ENCODE peak calls at places on chromosomes 3 and 15, in nine cellular contexts. V is breast epithelium; X is CD8-positive, alpha-beta memory T cell; F is body of pancreas; G is tibial artery; L is upper lobe of right lung; S is naive thymus-derived CD4-positive, alpha-beta T cell; K is DND-41; A is effector memory CD4-positive, alpha-beta T cell. O is an unnamed sample.

GRCh38 chr3:49841126-49841525 is 15.2 kb downstream of the TRAIP start:
- DNase-seq in V (no peak), X (no peak), K (peak; percentile 47), F (no peak), L (no peak), S (no peak), A (no peak), G (no peak), O (no peak)

GRCh38 chr15:68781209-68781608 is 39.5 kb downstream of the ANP32A start:
- DNase-seq in S (no peak), X (no peak), F (no peak), L (no peak), G (no peak), K (no peak), V (no peak), A (no peak), O (no peak)

GRCh38 chr3:72375237-72376154 is 472.7 kb downstream of the SHQ1 start:
- DNase-seq in G (no peak), K (no peak), A (no peak), X (no peak), V (no peak), S (peak; percentile 19), F (no peak), L (no peak), O (no peak)

GRCh38 chr15:87931584-87931983 is 325.0 kb downstream of the NTRK3 start:
- DNase-seq in X (no peak), F (no peak), S (no peak), K (no peak), G (no peak), V (no peak), L (no peak), A (no peak), O (no peak)

GRCh38 chr3:13548696-13549512 is at the start of gene FBLN2:
- DNase-seq in V (no peak), G (no peak), F (peak; percentile 17), A (no peak), S (peak; percentile 29), K (no peak), L (peak; percentile 72), X (no peak), O (no peak)

GRCh38 chr3:184283681-184284080 is 7.9 kb downstream of the ECE2 start:
- DNase-seq in A (no peak), V (no peak), X (no peak), F (no peak), G (no peak), S (no peak), L (no peak), K (no peak), O (no peak)

GRCh38 chr3:16088496-16088895 is 86.0 kb upstream of the GALNT15 start:
- DNase-seq in K (no peak), X (no peak), V (no peak), S (no peak), G (no peak), F (no peak), A (no peak), L (no peak), O (no peak)

GRCh38 chr3:135169651-135170050 is 374.6 kb downstream of the EPHB1 start:
- DNase-seq in L (no peak), F (no peak), S (no peak), X (no peak), V (no peak), G (no peak), K (no peak), A (no peak), O (no peak)

GRCh38 chr3:151452814-151453213 is 8.0 kb downstream of the IGSF10 start:
- DNase-seq in F (no peak), X (no peak), V (no peak), L (no peak), G (no peak), A (no peak), S (no peak), K (no peak), O (no peak)

GRCh38 chr15:93152264-93152884 is 63.4 kb upstream of the RGMA start:
- DNase-seq in S (no peak), L (no peak), F (no peak), X (peak; percentile 51), A (peak; percentile 21), V (no peak), K (peak; percentile 55), G (no peak), O (no peak)

GRCh38 chr15:60574801-60575631 is 96.1 kb upstream of the ICE2 start:
- DNase-seq in S (no peak), F (no peak), X (no peak), V (no peak), A (no peak), G (no peak), L (no peak), K (no peak), O (no peak)

DNA sequence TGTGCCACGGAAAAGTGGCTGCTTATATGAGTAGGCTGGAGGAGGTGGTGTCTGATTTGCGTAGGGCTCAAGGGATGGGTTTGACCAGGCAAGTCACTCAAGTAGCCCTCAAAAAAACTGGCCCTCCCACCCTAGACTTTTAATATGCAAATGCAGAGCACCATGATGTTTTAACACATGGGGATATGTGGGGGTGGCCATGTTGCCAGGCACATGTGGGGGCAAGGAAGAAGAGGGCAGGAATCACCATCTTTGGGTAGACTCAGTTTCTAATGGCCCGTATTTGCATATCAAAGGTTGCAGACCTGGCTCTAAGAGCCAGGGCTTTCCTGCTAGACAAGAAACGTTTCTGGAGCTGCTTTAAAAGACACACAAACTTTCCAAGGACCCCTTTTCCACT is 307.2 kb upstream of the NDN start:
- DNase-seq in S (no peak), K (no peak), X (no peak), F (no peak), V (no peak), A (no peak), G (no peak), L (no peak), O (no peak)
- H3K9me3 ChIP-seq in S (no peaks in the 10 kb centered on the region), K (peaks cover 5% of the 10 kb centered on the region), X (no peaks in the 10 kb centered on the region), F (peaks cover 9% of the 10 kb centered on the region), V (peaks cover 29% of the 10 kb centered on the region), A (peaks cover 3% of the 10 kb centered on the region), G (no peaks in the 10 kb centered on the region), L (peaks cover 7% of the 10 kb centered on the region), O (peaks cover 8% of the 10 kb centered on the region)

DNA sequence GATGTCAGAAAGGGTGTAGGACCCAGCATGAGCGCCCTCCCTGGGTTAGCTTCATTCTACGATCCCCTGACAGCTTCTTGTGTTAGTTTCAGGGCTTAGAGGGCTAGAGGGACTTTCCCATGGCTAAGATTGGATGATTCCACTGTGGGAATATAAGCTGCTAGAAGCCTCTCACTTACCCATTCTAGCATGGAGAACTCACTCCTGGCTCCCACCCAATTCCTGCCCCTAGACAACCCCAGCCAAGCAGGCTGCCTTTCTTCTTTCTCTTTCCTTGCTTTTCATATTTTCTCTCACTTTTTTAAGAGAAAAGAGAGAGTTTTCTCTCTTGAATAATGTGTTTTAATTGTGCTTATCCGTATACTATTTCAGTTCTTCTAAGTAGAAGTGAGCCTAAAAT is 335.1 kb upstream of the CNTN6 start:
- DNase-seq in F (no peak), S (no peak), L (no peak), X (no peak), K (no peak), V (no peak), A (no peak), G (no peak), O (no peak)
- H3K4me1 ChIP-seq in F (no peaks in the 10 kb centered on the region), S (no peaks in the 10 kb centered on the region), L (no peaks in the 10 kb centered on the region), X (no peaks in the 10 kb centered on the region), K (no peaks in the 10 kb centered on the region), V (no peaks in the 10 kb centered on the region), A (no peaks in the 10 kb centered on the region), G (no peaks in the 10 kb centered on the region), O (no peaks in the 10 kb centered on the region)

DNA sequence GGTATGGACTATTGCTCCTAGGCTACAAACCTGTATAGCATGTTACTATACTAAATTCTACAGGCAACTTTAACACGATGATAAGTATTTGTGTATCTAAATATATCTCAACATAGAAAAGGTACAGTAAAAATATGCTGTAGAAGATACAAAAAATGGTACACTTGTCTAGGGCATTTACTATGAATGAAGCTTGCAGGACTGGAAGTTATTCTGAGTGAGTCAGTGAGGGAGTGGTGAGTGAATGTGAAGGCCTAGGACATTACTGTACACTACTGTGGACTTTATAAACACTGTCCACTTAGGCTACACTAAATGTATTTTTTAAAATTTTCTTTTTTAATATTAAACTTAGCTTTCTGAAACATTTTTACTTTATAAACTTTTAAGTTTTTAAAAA is 140.5 kb upstream of the SGO1 start:
- DNase-seq in F (no peak), G (no peak), V (no peak), A (no peak), K (no peak), S (no peak), L (no peak), X (no peak), O (no peak)
- H3K9me3 ChIP-seq in F (no peaks in the 10 kb centered on the region), G (no peaks in the 10 kb centered on the region), V (no peaks in the 10 kb centered on the region), A (no peaks in the 10 kb centered on the region), K (no peaks in the 10 kb centered on the region), S (no peaks in the 10 kb centered on the region), L (no peaks in the 10 kb centered on the region), X (no peaks in the 10 kb centered on the region), O (no peaks in the 10 kb centered on the region)

DNA sequence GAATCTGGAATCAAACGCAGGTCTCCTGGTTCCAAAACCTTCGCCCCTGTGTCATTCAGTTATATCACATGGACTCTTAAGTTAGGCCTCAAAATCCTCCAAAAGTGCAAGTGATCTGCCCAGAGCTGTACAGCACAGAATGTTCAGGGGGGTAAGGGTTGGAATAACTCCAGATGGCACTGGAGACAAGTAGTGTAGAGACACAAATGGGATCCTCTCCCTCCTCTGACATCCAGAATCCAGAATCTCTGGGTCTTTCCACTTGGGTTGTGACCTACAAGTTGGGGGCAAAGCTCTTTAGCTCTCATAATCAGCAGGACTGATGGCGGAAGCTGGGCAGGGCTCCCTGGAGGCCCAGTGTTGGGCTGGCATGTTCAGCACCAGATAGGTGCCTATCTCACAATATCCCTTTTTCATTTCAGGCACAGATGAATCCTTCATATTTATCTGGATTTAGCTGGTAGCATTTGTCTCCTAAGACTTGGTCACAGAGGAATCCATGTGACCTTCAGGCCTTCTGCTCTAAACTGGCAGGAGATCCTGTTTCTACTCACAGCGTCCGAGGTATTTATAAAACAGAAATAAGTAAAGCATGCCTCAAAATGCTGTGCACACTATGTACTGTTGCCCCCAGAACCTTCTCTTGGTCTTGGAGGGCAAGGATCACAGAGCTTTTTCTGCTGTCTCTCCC is 15.4 kb downstream of the ABHD2 start:
- DNase-seq in A (no peak), F (no peak), L (no peak), V (no peak), K (no peak), S (no peak), X (no peak), G (no peak), O (no peak)
- H3K4me1 ChIP-seq in A (no peaks in the 10 kb centered on the region), F (peaks cover 83% of the 10 kb centered on the region), L (peaks cover 52% of the 10 kb centered on the region), V (peaks cover 22% of the 10 kb centered on the region), K (no peaks in the 10 kb centered on the region), S (no peaks in the 10 kb centered on the region), X (no peaks in the 10 kb centered on the region), G (peaks cover 14% of the 10 kb centered on the region), O (peaks cover 71% of the 10 kb centered on the region)

DNA sequence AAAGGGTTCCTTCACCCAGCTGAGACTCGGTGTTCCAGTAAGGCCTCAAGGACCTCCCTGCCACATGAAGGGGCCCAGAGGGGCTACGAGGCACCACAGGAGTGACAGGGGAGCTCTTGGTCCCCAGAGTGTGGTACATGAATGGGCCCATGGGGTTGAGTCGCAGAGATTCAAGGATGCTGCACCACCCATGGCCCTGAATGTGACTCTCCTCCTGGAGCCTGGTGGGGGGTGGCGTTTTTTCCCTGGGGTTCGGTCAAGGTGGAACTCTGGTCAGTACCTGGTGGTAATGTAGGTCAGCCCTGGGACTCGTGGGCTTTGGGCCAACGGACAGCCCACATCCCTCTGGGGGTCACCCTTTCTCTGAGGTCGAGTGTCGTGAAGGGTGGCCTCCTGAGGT is 204.0 kb downstream of the UBE3A start:
- DNase-seq in K (no peak), A (no peak), G (no peak), L (no peak), S (no peak), F (no peak), V (no peak), X (no peak), O (no peak)
- H3K9me3 ChIP-seq in K (peaks cover 15% of the 10 kb centered on the region), A (no peaks in the 10 kb centered on the region), G (no peaks in the 10 kb centered on the region), L (no peaks in the 10 kb centered on the region), S (no peaks in the 10 kb centered on the region), F (no peaks in the 10 kb centered on the region), V (peaks cover 99% of the 10 kb centered on the region), X (no peaks in the 10 kb centered on the region), O (peaks cover 45% of the 10 kb centered on the region)

O was measured in RWPE2.